ENCODE peak calls at places on chromosomes 13 and 19, in nine cellular contexts. L is naive thymus-derived CD4-positive, alpha-beta T cell; Y is endothelial cell of umbilical vein; Q is HAP-1; O is spleen; N is heart left ventricle; I is uterus; F is SJSA1; M is tibial nerve. Z is an unnamed sample. For H3K9me3, the result is how much of the 10 kb centered on the place peaks cover.

GRCh38 chr13:26971990-26972888 is 199.4 kb downstream of the USP12 start:
- DNase-seq in L (peak), Y (no peak), Q (peak), O (peak), N (peak), I (no peak), F (no peak), M (no peak), Z (no peak)

GRCh38 chr19:34366670-34367423 is 1.9 kb downstream of the GPI start:
- DNase-seq in L (no peak), Y (no peak), Q (no peak), O (no peak), N (no peak), I (no peak), F (no peak), M (no peak), Z (no peak)

GRCh38 chr19:39823693-39824092 is 10.3 kb downstream of the DYRK1B start:
- DNase-seq in L (no peak), Y (no peak), Q (no peak), O (no peak), N (no peak), I (no peak), F (no peak), M (no peak), Z (no peak)

GRCh38 chr13:113061271-113061625 is 44.3 kb upstream of the F7 start:
- DNase-seq in L (no peak), Y (no peak), Q (no peak), O (peak), N (peak), I (no peak), F (no peak), M (no peak), Z (no peak)

GRCh38 chr13:24254151-24254810 is 55.1 kb upstream of the C1QTNF9 start:
- DNase-seq in L (peak), Y (no peak), Q (no peak), O (no peak), N (no peak), I (no peak), F (no peak), M (no peak), Z (peak)

GRCh38 chr13:30364876-30365275 is 57.4 kb upstream of the UBE2L5 start:
- DNase-seq in L (no peak), Y (peak), Q (no peak), O (no peak), N (no peak), I (no peak), F (no peak), M (no peak), Z (no peak)

GRCh38 chr19:42577016-42577415 is 17.7 kb downstream of the CEACAM8 start:
- DNase-seq in L (no peak), Y (no peak), Q (no peak), O (no peak), N (no peak), I (no peak), F (no peak), M (no peak), Z (no peak)

GRCh38 chr19:40613669-40614594 is 12.8 kb downstream of the LTBP4 start:
- DNase-seq in L (peak), Y (no peak), Q (no peak), O (peak), N (peak), I (peak), F (peak), M (peak), Z (peak)

GRCh38 chr19:42606660-42607351 is 12.1 kb upstream of the CEACAM8 start:
- DNase-seq in L (peak), Y (peak), Q (peak), O (peak), N (peak), I (no peak), F (peak), M (no peak), Z (no peak)

GRCh38 chr13:94435604-94436226 is 43.8 kb downstream of the DCT start:
- DNase-seq in L (peak), Y (peak), Q (no peak), O (no peak), N (no peak), I (no peak), F (no peak), M (no peak), Z (no peak)

GRCh38 chr13:75847588-75847987 is 211.5 kb downstream of the LMO7 start:
- DNase-seq in L (no peak), Y (no peak), Q (no peak), O (no peak), N (no peak), I (no peak), F (no peak), M (no peak), Z (no peak)

GRCh38 chr13:76533251-76533650 is 353.0 kb downstream of the KCTD12 start:
- DNase-seq in L (no peak), Y (no peak), Q (no peak), O (no peak), N (no peak), I (no peak), F (no peak), M (no peak), Z (no peak)

GRCh38 chr13:21079761-21080730 is 18.7 kb upstream of the LATS2 start:
- DNase-seq in L (no peak), Y (peak), Q (no peak), O (no peak), N (no peak), I (no peak), F (peak), M (no peak), Z (no peak)

GRCh38 chr13:95710313-95710712 is 33.4 kb downstream of the DNAJC3 start:
- DNase-seq in L (no peak), Y (peak), Q (no peak), O (no peak), N (no peak), I (no peak), F (no peak), M (no peak), Z (no peak)

GRCh38 chr13:38147050-38147449 is 202.6 kb upstream of the UFM1 start:
- DNase-seq in L (no peak), Y (no peak), Q (no peak), O (no peak), N (no peak), I (no peak), F (no peak), M (no peak), Z (no peak)

GRCh38 chr19:7540761-7541480 is 5.4 kb downstream of the PNPLA6 start:
- DNase-seq in L (no peak), Y (peak), Q (peak), O (no peak), N (no peak), I (no peak), F (no peak), M (no peak), Z (no peak)

GRCh38 chr13:98998831-98999634 is 21.2 kb upstream of the DOCK9 start:
- DNase-seq in L (peak), Y (no peak), Q (no peak), O (no peak), N (no peak), I (peak), F (peak), M (no peak), Z (no peak)

GRCh38 chr19:50721441-50722137 is 1.6 kb upstream of the CLEC11A start:
- DNase-seq in L (no peak), Y (no peak), Q (no peak), O (no peak), N (no peak), I (no peak), F (no peak), M (no peak), Z (no peak)

GRCh38 chr19:34678421-34678820 is 943 bp downstream of the ZNF302 start:
- DNase-seq in L (no peak), Y (no peak), Q (no peak), O (no peak), N (no peak), I (no peak), F (no peak), M (no peak), Z (no peak)

GRCh38 chr19:41189425-41190065 is 3.5 kb upstream of the CYP2S1 start:
- DNase-seq in L (no peak), Y (no peak), Q (peak), O (no peak), N (no peak), I (no peak), F (no peak), M (no peak), Z (no peak)

GRCh38 chr13:30654430-30654829 is 36.7 kb downstream of the USPL1 start:
- DNase-seq in L (no peak), Y (no peak), Q (no peak), O (no peak), N (no peak), I (no peak), F (no peak), M (no peak), Z (no peak)

GRCh38 chr13:99357149-99357596 is 50.0 kb upstream of the GPR183 start:
- DNase-seq in L (no peak), Y (peak), Q (no peak), O (no peak), N (no peak), I (no peak), F (peak), M (no peak), Z (no peak)

GRCh38 chr19:35742121-35742724 is at the start of gene IGFLR1:
- DNase-seq in L (peak), Y (no peak), Q (no peak), O (peak), N (no peak), I (no peak), F (no peak), M (no peak), Z (peak)

GRCh38 chr13:94214979-94215378 is 264.5 kb downstream of the DCT start:
- DNase-seq in L (no peak), Y (no peak), Q (no peak), O (no peak), N (no peak), I (no peak), F (no peak), M (no peak), Z (no peak)

GRCh38 chr19:5967994-5968430 is 9.9 kb downstream of the RANBP3 start:
- DNase-seq in L (peak), Y (peak), Q (peak), O (peak), N (peak), I (no peak), F (peak), M (peak), Z (peak)

GRCh38 chr13:105907319-105908019 is 628.0 kb downstream of the EFNB2 start:
- DNase-seq in L (no peak), Y (no peak), Q (no peak), O (no peak), N (no peak), I (no peak), F (no peak), M (no peak), Z (no peak)

GRCh38 chr19:29690842-29691241 is 24.2 kb downstream of the C19orf12 start:
- DNase-seq in L (peak), Y (peak), Q (peak), O (peak), N (no peak), I (no peak), F (no peak), M (no peak), Z (no peak)

GRCh38 chr13:40681341-40682051 is 15.1 kb upstream of the FOXO1 start:
- DNase-seq in L (no peak), Y (peak), Q (peak), O (no peak), N (no peak), I (no peak), F (no peak), M (no peak), Z (no peak)

GRCh38 chr19:7152568-7152967 is 83.1 kb downstream of the ZNF557 start:
- DNase-seq in L (no peak), Y (no peak), Q (peak), O (no peak), N (no peak), I (no peak), F (no peak), M (no peak), Z (no peak)

GRCh38 chr19:40309666-40310065 is 24.5 kb upstream of the AKT2 start:
- DNase-seq in L (no peak), Y (no peak), Q (no peak), O (no peak), N (no peak), I (no peak), F (no peak), M (no peak), Z (no peak)

GRCh38 chr19:36805364-36805763 is 32.8 kb upstream of the ZNF850 start:
- DNase-seq in L (no peak), Y (no peak), Q (no peak), O (no peak), N (no peak), I (no peak), F (no peak), M (no peak), Z (no peak)

DNA sequence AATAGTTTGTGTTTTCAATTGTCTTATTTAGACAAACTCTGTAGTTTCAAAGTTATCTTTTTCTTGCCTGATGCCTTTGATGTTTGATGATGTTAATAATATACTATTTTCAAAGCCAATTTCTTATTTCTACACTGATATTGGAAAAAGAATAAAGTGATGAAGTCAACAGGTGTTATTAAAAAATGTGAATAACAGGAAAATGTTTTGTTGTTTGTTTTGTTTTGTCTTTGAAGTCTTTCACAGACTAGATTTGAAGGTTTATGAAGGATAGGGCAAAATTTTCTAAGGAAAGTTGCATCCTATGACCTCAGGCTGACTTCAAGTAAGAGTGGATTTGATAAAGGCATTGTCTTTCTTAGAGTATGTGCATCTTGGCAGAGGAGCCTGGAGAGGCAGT is 31.2 kb downstream of the ZNF790 start:
- DNase-seq in L (no peak), Y (no peak), Q (no peak), O (no peak), N (no peak), I (no peak), F (no peak), M (no peak), Z (no peak)
- H3K9me3 ChIP-seq in L (half or more), Y (under half), Q (under half), O (half or more), N (under half), I (under half), F (under half), M (under half), Z (under half)

GRCh38 chr13:19268331-19268730 is 86.7 kb upstream of the TUBA3C start:
- DNase-seq in L (no peak), Y (no peak), Q (no peak), O (no peak), N (no peak), I (no peak), F (no peak), M (no peak), Z (no peak)
- H3K9me3 ChIP-seq in L (under half), Y (under half), Q (under half), O (under half), N (under half), I (under half), F (under half), M (under half), Z (under half)

DNA sequence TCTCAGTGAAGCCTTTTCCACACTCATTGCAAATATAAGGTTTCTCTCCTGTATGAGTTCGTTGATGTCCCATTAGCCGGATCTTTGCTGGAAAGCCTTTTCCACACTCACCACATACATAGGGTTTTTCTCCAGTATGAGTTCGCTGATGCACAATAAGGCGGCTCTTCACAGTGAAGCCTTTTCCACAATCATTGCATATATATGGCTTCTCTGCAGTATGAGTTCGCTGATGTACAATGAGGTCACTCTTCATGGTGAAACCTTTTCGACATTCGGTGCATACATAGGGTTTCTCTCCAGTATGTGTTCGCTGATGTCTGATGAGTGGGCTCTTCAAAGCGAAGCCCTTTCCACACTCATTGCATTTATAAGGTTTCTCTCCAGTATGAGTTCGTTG is 6.8 kb upstream of the ZNF350 start:
- DNase-seq in L (no peak), Y (no peak), Q (no peak), O (no peak), N (no peak), I (no peak), F (no peak), M (no peak), Z (no peak)
- H3K9me3 ChIP-seq in L (half or more), Y (under half), Q (under half), O (half or more), N (under half), I (under half), F (under half), M (under half), Z (half or more)

GRCh38 chr19:9354651-9355050 is 8.2 kb upstream of the ZNF177 start:
- DNase-seq in L (no peak), Y (no peak), Q (no peak), O (no peak), N (no peak), I (no peak), F (no peak), M (no peak), Z (no peak)
- H3K9me3 ChIP-seq in L (half or more), Y (under half), Q (under half), O (half or more), N (under half), I (under half), F (under half), M (under half), Z (under half)

GRCh38 chr13:49760555-49760954 is 31.9 kb downstream of the KPNA3 start:
- DNase-seq in L (no peak), Y (no peak), Q (no peak), O (no peak), N (no peak), I (no peak), F (no peak), M (no peak), Z (no peak)
- H3K9me3 ChIP-seq in L (under half), Y (under half), Q (under half), O (under half), N (under half), I (under half), F (under half), M (under half), Z (under half)

DNA sequence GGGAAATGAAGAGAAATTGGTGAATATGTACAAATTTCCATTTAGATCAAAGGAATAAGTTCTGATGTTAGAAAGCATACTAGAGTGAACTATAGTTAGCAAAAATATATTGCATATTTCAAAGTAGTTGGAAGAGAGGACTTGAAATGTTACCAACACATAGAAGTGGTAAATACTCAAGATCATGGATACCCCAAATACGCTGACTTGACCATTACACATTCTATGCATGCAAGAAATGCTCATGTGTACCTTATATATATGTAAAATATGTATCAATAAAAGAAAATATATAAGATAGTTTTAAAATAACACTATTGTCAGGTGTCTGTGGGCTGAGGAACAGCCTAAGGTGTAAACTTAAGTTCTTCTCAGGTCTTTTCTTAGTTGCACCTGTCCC is 14.6 kb upstream of the ZNF491 start:
- DNase-seq in L (no peak), Y (no peak), Q (no peak), O (no peak), N (no peak), I (no peak), F (no peak), M (no peak), Z (no peak)
- H3K9me3 ChIP-seq in L (half or more), Y (under half), Q (under half), O (half or more), N (under half), I (under half), F (under half), M (under half), Z (half or more)

DNA sequence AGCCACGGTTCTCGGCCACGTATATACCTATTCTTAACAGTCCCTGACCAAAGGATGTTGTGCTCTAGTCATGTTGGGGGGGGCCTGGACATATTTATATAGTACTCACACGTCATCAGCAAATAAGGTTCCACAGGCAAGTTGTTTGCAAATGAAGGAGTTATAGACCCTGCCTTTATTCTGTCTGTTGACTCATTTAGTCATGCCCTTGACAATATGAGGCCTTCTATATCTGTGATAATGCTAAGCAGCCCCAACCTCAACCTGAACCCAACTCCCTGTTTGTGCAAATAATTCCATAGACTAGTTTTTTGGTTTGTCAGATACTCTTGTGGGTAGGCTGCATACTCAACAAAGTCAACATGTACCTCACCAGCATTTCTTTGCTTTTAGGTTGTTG is 8.9 kb downstream of the ZNF586 start:
- DNase-seq in L (no peak), Y (no peak), Q (no peak), O (no peak), N (no peak), I (no peak), F (no peak), M (no peak), Z (no peak)
- H3K9me3 ChIP-seq in L (half or more), Y (under half), Q (under half), O (half or more), N (under half), I (under half), F (half or more), M (under half), Z (half or more)

GRCh38 chr13:44779085-44779484 is 203.0 kb upstream of the TSC22D1 start:
- DNase-seq in L (no peak), Y (no peak), Q (no peak), O (no peak), N (no peak), I (no peak), F (no peak), M (no peak), Z (no peak)

GRCh38 chr13:44783987-44784734 is 205.1 kb downstream of the NUFIP1 start:
- DNase-seq in L (no peak), Y (no peak), Q (no peak), O (no peak), N (no peak), I (no peak), F (no peak), M (no peak), Z (no peak)

GRCh38 chr13:44786724-44787123 is 202.5 kb downstream of the NUFIP1 start:
- DNase-seq in L (no peak), Y (no peak), Q (no peak), O (no peak), N (no peak), I (no peak), F (no peak), M (no peak), Z (no peak)

DNA sequence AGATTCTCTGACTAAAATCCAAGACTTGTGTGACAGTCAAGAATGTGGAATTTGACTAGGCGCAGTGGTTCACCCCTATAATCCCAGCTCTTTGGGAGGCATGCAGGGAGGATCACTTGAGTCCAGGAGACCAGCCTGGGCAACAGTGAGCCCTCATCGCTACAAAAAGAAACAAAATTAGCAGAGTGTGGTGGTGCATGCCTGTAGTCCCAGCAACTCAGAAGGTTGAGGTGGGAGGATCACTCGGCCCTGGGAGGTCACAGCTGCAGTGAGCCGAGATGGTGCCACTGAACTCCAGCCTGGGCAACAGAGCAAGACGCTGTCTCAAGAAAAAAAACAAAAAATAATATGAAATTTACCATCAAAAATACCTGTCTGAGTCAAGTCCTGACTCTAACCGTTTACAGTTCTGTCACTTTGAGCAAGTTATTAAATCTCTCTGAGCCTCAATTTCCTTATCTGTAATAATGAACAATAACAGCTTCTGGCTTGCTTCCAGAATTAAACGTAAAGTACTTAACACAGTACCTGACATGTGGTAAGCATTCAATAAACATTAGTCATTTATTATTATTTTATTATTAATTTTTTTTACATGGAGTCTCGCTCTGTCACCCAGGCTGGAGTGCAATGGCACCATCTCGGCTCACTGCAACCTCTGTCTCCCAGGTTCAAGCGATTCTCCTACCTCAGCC is 204.6 kb upstream of the TSC22D1 start:
- DNase-seq in L (no peak), Y (no peak), Q (no peak), O (no peak), N (no peak), I (no peak), F (no peak), M (no peak), Z (no peak)
- H3K9me3 ChIP-seq in L (under half), Y (under half), Q (under half), O (under half), N (under half), I (under half), F (under half), M (under half), Z (under half)